ENCODE peak calls at places on chromosome 22, in seven cellular contexts. N is GM18507; R is omental fat pad; I is EH; W is NCI-H226; M is mucosa of gallbladder; J is CD8-positive, alpha-beta T cell. H is an unnamed sample.
A peak's percentile ranks its signal among the peaks of the same experiment; 100 is the strongest.

GRCh38 chr22:23781533-23781932 is 5.2 kb upstream of the SMARCB1 start:
- DNase-seq in W (peak; percentile 50), I (peak; percentile 92), R (no peak), N (no peak), J (no peak), M (no peak), H (peak; percentile 55)

GRCh38 chr22:25353516-25354445 is 134.3 kb downstream of the CRYBB2 start:
- DNase-seq in W (no peak), J (no peak), I (no peak), N (no peak), R (no peak), M (no peak), H (no peak)

GRCh38 chr22:19169947-19170318 is 8.6 kb downstream of the SLC25A1 start:
- DNase-seq in M (no peak), W (no peak), J (no peak), I (no peak), R (no peak), N (no peak), H (no peak)

GRCh38 chr22:50245214-50246072 is 620 bp upstream of the TUBGCP6 start:
- DNase-seq in W (no peak), N (no peak), M (no peak), R (no peak), J (no peak), I (no peak), H (no peak)

GRCh38 chr22:29011200-29011867 is 50.3 kb downstream of the C22orf31 start:
- DNase-seq in I (no peak), R (no peak), M (peak; percentile 25), W (no peak), J (no peak), N (no peak), H (no peak)

GRCh38 chr22:32249231-32249630 is 5.9 kb downstream of the SLC5A4 start:
- DNase-seq in J (no peak), W (no peak), N (no peak), I (no peak), R (no peak), M (no peak), H (no peak)

GRCh38 chr22:16973591-16974297 is 34.3 kb downstream of the GAB4 start:
- DNase-seq in W (no peak), J (no peak), N (no peak), I (no peak), R (no peak), M (no peak), H (no peak)

GRCh38 chr22:45304971-45305370 is 4.8 kb upstream of the FAM118A start:
- DNase-seq in M (no peak), I (peak; percentile 29), R (no peak), J (no peak), W (peak; percentile 16), N (no peak), H (no peak)

GRCh38 chr22:38696606-38697005 is 4.1 kb downstream of the JOSD1 start:
- DNase-seq in I (peak; percentile 82), M (no peak), J (peak; percentile 24), N (no peak), R (no peak), W (peak; percentile 79), H (peak; percentile 73)

GRCh38 chr22:33842006-33842354 is 78.3 kb downstream of the LARGE1 start:
- DNase-seq in W (no peak), M (no peak), J (no peak), R (no peak), N (no peak), I (no peak), H (no peak)

GRCh38 chr22:30116362-30117117 is 36.3 kb downstream of the HORMAD2 start:
- DNase-seq in R (no peak), N (no peak), M (no peak), J (no peak), W (peak; percentile 50), I (peak; percentile 69), H (peak; percentile 15)

GRCh38 chr22:36727927-36728488 is 24.5 kb upstream of the CACNG2 start:
- DNase-seq in R (no peak), J (no peak), N (no peak), M (no peak), W (no peak), I (no peak), H (no peak)

GRCh38 chr22:41524809-41525449 is 19.3 kb downstream of the POLR3H start:
- DNase-seq in M (peak; percentile 39), J (peak; percentile 53), W (no peak), N (no peak), I (no peak), R (no peak), H (no peak)

GRCh38 chr22:32482708-32483107 is 8.1 kb downstream of the FBXO7 start:
- DNase-seq in J (no peak), N (no peak), R (no peak), M (no peak), W (peak; percentile 13), I (no peak), H (no peak)

GRCh38 chr22:36366291-36366708 is 21.5 kb downstream of the MYH9 start:
- DNase-seq in R (no peak), J (no peak), M (no peak), N (no peak), I (no peak), W (no peak), H (peak; percentile 74)

GRCh38 chr22:38923463-38924196 is 33.8 kb upstream of the APOBEC3A start:
- DNase-seq in R (no peak), W (peak; percentile 80), M (peak; percentile 81), N (no peak), I (peak; percentile 91), J (no peak), H (peak; percentile 56)

GRCh38 chr22:35310556-35311550 is 11.2 kb downstream of the TOM1 start:
- DNase-seq in J (no peak), W (no peak), I (no peak), R (no peak), M (no peak), N (no peak), H (no peak)

GRCh38 chr22:46483353-46483752 is 54.1 kb downstream of the CELSR1 start:
- DNase-seq in M (no peak), N (no peak), W (no peak), R (no peak), J (no peak), I (no peak), H (no peak)

GRCh38 chr22:35549338-35549737 is 8.7 kb downstream of the RASD2 start:
- DNase-seq in M (no peak), W (no peak), I (no peak), N (no peak), J (no peak), R (no peak), H (no peak)